ENCODE peak calls at places on chromosomes 3 and 15, in six cellular contexts. B is OCI-LY7, Y is stomach, R is ascending aorta, V is WTC11, D is dorsolateral prefrontal cortex. Q is an unnamed sample.

GRCh38 chr15:36594556-36595090 is 15.2 kb downstream of the CDIN1 start:
- DNase-seq in Y (no peak), V (no peak), R (no peak), B (no peak), D (no peak), Q (no peak)

GRCh38 chr3:13544951-13545651 is 3.8 kb upstream of the FBLN2 start:
- DNase-seq in Y (no peak), D (no peak), R (no peak), B (no peak), V (no peak), Q (no peak)

GRCh38 chr3:188839187-188839695 is 332.5 kb upstream of the TPRG1 start:
- DNase-seq in B (no peak), D (no peak), Y (peak), V (no peak), R (no peak), Q (no peak)

GRCh38 chr3:56593455-56594158 is 36.6 kb downstream of the CCDC66 start:
- DNase-seq in B (peak), R (no peak), Y (no peak), D (no peak), V (no peak), Q (no peak)

GRCh38 chr3:31688847-31689246 is 156.1 kb downstream of the STT3B start:
- DNase-seq in B (no peak), V (no peak), R (no peak), D (no peak), Y (no peak), Q (no peak)

GRCh38 chr3:113051827-113052226 is 61.0 kb downstream of the GTPBP8 start:
- DNase-seq in D (peak), B (no peak), R (no peak), Y (no peak), V (no peak), Q (no peak)

GRCh38 chr3:164687211-164687610 is 391.1 kb downstream of the SI start:
- DNase-seq in V (no peak), D (no peak), R (no peak), B (no peak), Y (no peak), Q (no peak)

GRCh38 chr15:55703873-55704285 is 39.1 kb downstream of the PRTG start:
- DNase-seq in V (no peak), Y (no peak), D (no peak), B (peak), R (no peak), Q (no peak)

GRCh38 chr3:115999598-115999997 is 376.3 kb downstream of the GAP43 start:
- DNase-seq in D (no peak), B (no peak), V (no peak), Y (no peak), R (no peak), Q (no peak)

GRCh38 chr3:24387000-24387399 is 107.7 kb downstream of the THRB start:
- DNase-seq in V (no peak), D (no peak), Y (no peak), B (no peak), R (no peak), Q (no peak)

GRCh38 chr15:100108346-100108745 is 233.4 kb downstream of the ADAMTS17 start:
- DNase-seq in Y (no peak), D (no peak), R (peak), B (no peak), V (no peak), Q (no peak)

GRCh38 chr15:44882499-44882968 is 74.0 kb upstream of the TERB2 start:
- DNase-seq in D (no peak), V (no peak), Y (no peak), B (no peak), R (no peak), Q (peak)

GRCh38 chr3:86930831-86931230 is 60.1 kb downstream of the VGLL3 start:
- DNase-seq in B (no peak), Y (no peak), V (no peak), D (no peak), R (no peak), Q (no peak)

GRCh38 chr3:86934851-86935250 is 56.1 kb downstream of the VGLL3 start:
- DNase-seq in V (no peak), Y (no peak), B (no peak), R (no peak), D (no peak), Q (no peak)

GRCh38 chr3:86923071-86923476 is 67.9 kb downstream of the VGLL3 start:
- DNase-seq in R (no peak), Y (no peak), B (no peak), D (no peak), V (no peak), Q (no peak)

GRCh38 chr3:86929046-86929445 is 61.9 kb downstream of the VGLL3 start:
- DNase-seq in B (no peak), Y (no peak), R (no peak), V (no peak), D (no peak), Q (no peak)
- TF ChIP-seq CTCF in B (no peak), Y (no peak), R (no peak), V (no peak), D (no peak), Q (no peak)

GRCh38 chr3:45546636-45547201 is 47.8 kb upstream of the LIMD1 start:
- DNase-seq in R (no peak), B (peak), D (no peak), Y (no peak), V (peak), Q (no peak)
- TF ChIP-seq CTCF in R (peak), B (peak), D (peak), Y (no peak), V (peak), Q (peak)

DNA sequence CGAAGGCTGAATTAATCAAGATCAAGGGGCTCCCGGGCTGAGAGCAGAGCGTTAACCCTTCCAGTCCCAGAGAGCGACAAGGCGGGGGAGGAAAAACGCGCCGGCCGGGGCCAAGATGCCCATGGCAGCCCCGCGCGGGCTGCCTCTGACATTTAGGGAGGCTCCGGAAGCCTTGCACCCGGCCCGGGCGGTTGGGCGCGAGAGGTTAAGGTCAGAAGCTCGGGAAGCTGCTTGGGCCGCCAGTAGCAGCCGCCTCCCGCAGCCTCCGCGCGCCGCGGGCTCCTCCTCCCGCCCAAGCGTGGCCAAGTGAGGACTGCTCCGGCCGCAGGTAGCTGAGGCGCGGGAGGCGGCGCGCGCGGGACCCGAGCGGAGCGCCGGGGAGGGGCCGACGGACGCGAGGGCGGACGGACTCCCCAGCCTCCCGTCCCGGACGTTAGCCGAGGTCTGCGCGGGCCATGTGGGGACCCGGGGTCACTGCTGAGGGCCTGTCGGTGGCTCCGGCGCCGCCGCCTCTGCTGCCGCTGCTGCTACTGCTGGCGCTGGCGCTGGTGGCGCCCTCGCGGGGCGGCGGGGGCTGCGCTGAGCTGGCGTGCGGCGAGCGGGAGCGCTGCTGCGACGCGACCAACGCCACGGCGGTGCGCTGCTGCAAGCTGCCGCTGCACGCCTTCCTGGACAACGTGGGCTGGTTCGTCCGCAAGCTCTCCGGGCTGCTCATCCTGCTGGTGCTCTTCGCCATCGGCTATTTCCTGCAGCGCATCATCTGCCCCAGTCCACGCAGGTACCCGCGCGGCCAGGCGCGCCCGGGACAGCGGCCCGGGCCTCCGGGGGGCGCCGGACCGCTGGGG is at the start of gene C3orf80:
- DNase-seq in Y (peak), R (peak), V (peak), D (peak), B (peak), Q (peak)
- TF ChIP-seq CTCF in Y (no peak), R (no peak), V (no peak), D (peak), B (peak), Q (peak)

GRCh38 chr3:73490453-73491311 is 134.1 kb downstream of the PDZRN3 start:
- DNase-seq in V (peak), D (no peak), Y (peak), R (no peak), B (no peak), Q (no peak)
- TF ChIP-seq CTCF in V (no peak), D (no peak), Y (no peak), R (no peak), B (no peak), Q (no peak)

GRCh38 chr3:39180546-39181346 is 11.6 kb downstream of the XIRP1 start:
- DNase-seq in V (peak), R (peak), D (no peak), Y (peak), B (peak), Q (peak)
- TF ChIP-seq CTCF in V (no peak), R (peak), D (no peak), Y (peak), B (no peak), Q (no peak)

GRCh38 chr3:43699864-43700263 is 9.1 kb downstream of the ABHD5 start:
- DNase-seq in D (no peak), B (peak), R (no peak), V (peak), Y (no peak), Q (peak)
- TF ChIP-seq CTCF in D (no peak), B (peak), R (no peak), V (no peak), Y (no peak), Q (peak)

GRCh38 chr15:59148160-59148810 is 43.3 kb downstream of the CCNB2 start:
- DNase-seq in V (no peak), R (no peak), Y (no peak), B (no peak), D (no peak), Q (no peak)

GRCh38 chr15:59150185-59150584 is 45.2 kb downstream of the CCNB2 start:
- DNase-seq in Y (no peak), V (no peak), R (no peak), B (no peak), D (peak), Q (no peak)

GRCh38 chr15:59143281-59143680 is 38.3 kb downstream of the CCNB2 start:
- DNase-seq in R (no peak), Y (no peak), D (no peak), B (no peak), V (no peak), Q (no peak)

GRCh38 chr15:59152694-59153450 is 47.9 kb downstream of the CCNB2 start:
- DNase-seq in Y (no peak), R (no peak), V (no peak), B (no peak), D (no peak), Q (no peak)

GRCh38 chr15:59147666-59148065 is 42.7 kb downstream of the CCNB2 start:
- DNase-seq in B (no peak), D (no peak), R (no peak), Y (no peak), V (no peak), Q (no peak)
- TF ChIP-seq CTCF in B (no peak), D (no peak), R (no peak), Y (no peak), V (no peak), Q (no peak)

GRCh38 chr15:29568840-29569532 is 253.3 kb downstream of the TJP1 start:
- DNase-seq in Y (no peak), D (no peak), R (no peak), V (peak), B (peak), Q (no peak)
- TF ChIP-seq CTCF in Y (no peak), D (no peak), R (no peak), V (no peak), B (peak), Q (no peak)

DNA sequence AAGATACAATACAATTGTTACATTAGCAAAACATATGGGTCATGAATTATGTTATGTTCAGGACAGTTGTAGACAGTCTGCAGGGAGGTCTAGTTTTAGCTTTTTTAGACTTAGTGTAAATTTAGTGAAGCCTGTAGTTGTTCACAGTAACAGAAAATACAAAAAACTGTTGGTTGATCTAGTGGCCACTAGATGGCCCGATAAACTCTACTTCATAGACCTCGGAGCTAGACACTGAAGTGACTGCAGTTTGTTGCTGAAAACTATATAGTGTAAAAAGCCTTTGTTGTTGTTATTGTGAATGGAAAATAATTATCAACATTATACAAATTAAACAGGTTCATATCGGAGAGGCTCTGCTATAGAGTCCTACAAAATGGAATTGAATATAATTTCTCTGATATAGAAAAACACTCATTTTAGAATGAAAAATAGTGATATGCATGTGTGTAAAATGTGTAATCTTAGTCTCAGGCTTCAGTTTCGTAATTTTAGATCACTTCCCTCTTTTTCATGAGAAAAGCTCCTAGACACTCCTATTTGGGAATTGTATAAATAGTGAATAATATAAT is 18.3 kb downstream of the MAGEL2 start:
- DNase-seq in D (no peak), R (no peak), V (no peak), Y (no peak), B (peak), Q (no peak)
- TF ChIP-seq CTCF in D (peak), R (no peak), V (no peak), Y (no peak), B (peak), Q (no peak)

DNA sequence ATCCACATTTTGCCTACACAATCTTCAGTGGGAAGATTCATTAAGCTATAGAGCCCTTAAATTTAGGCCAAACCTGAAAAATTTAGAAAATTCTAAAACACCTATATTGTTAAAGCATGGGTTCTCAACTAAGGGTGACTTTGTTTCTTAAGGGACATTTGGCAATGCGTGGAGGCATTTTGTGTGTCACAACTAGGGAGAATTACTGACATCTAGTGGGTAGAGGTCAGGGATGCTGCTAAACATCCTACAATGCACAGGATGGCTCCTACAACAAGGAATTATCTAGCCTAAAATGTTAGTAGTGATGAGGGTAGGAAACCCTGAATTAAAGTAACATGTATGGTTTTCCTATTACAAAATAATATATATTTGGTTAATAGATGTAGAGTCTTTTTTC is 55.8 kb downstream of the TBC1D5 start:
- DNase-seq in Y (no peak), R (no peak), V (no peak), D (no peak), B (peak), Q (no peak)
- TF ChIP-seq CTCF in Y (no peak), R (peak), V (no peak), D (peak), B (peak), Q (peak)

Q was measured in GM10248.